ENCODE peak calls at places on chromosome 15, in nine cellular contexts. M, N, P, Y, A, C, G, X and V are unnamed samples.
A peak's percentile ranks its signal among the peaks of the same experiment; 100 is the strongest.

GRCh38 chr15:51681303-51681963 is at the start of gene SCG3:
- DNase-seq in N (peak; percentile 81), P (peak; percentile 81), M (peak; percentile 50), A (peak; percentile 92), C (peak; percentile 84), G (no peak), Y (no peak), X (peak; percentile 65), V (peak; percentile 71)

GRCh38 chr15:101013769-101014223 is 94.6 kb downstream of the LRRK1 start:
- DNase-seq in N (no peak), M (no peak), Y (no peak), X (no peak), P (no peak), G (no peak), A (no peak), C (peak; percentile 44), V (no peak)

GRCh38 chr15:58387130-58387529 is 44.7 kb upstream of the LIPC start:
- DNase-seq in C (no peak), P (no peak), A (no peak), X (peak; percentile 84), M (no peak), G (no peak), N (no peak), Y (peak; percentile 81), V (peak; percentile 51)

GRCh38 chr15:79170256-79170664 is 79.7 kb upstream of the RASGRF1 start:
- DNase-seq in N (peak; percentile 55), C (peak; percentile 20), X (no peak), A (no peak), M (no peak), Y (peak; percentile 47), G (peak; percentile 19), P (no peak), V (peak; percentile 28)

GRCh38 chr15:70559223-70559823 is 204.0 kb downstream of the UACA start:
- DNase-seq in X (peak; percentile 44), N (peak; percentile 57), C (peak; percentile 78), A (no peak), Y (peak; percentile 14), P (no peak), G (peak; percentile 12), M (peak; percentile 54), V (peak; percentile 76)

GRCh38 chr15:59532770-59533379 is 78.7 kb upstream of the GCNT3 start:
- DNase-seq in P (peak; percentile 72), X (peak; percentile 21), M (no peak), G (peak; percentile 79), N (peak; percentile 25), Y (peak; percentile 11), C (no peak), A (peak; percentile 12), V (peak; percentile 60)

GRCh38 chr15:51878446-51879386 is 49.3 kb downstream of the TMOD3 start:
- DNase-seq in Y (peak; percentile 34), N (no peak), G (peak; percentile 84), P (no peak), A (no peak), X (peak; percentile 62), C (no peak), M (no peak), V (peak; percentile 93)

GRCh38 chr15:44662478-44663409 is 718 bp downstream of the SPG11 start:
- DNase-seq in C (peak; percentile 90), Y (peak; percentile 58), G (peak; percentile 76), M (peak; percentile 77), P (peak; percentile 74), A (peak; percentile 45), N (peak; percentile 79), X (peak; percentile 48), V (peak; percentile 74)

GRCh38 chr15:31230630-31231485 is 95.8 kb upstream of the KLF13 start:
- DNase-seq in P (no peak), C (no peak), Y (no peak), M (no peak), N (no peak), A (no peak), X (no peak), G (no peak), V (no peak)

GRCh38 chr15:79064496-79064895 is 26.1 kb downstream of the RASGRF1 start:
- DNase-seq in A (no peak), Y (no peak), X (no peak), N (no peak), M (no peak), C (no peak), G (no peak), P (no peak), V (no peak)

GRCh38 chr15:81894069-81894468 is 151.7 kb downstream of the MEX3B start:
- DNase-seq in A (no peak), P (no peak), N (no peak), M (no peak), X (no peak), G (peak; percentile 50), C (no peak), Y (no peak), V (no peak)

GRCh38 chr15:25797511-25798206 is 65.5 kb downstream of the ATP10A start:
- DNase-seq in C (no peak), N (no peak), G (no peak), Y (no peak), P (no peak), A (no peak), M (no peak), X (peak; percentile 10), V (no peak)

GRCh38 chr15:29936353-29937049 is 114.2 kb upstream of the TJP1 start:
- DNase-seq in G (no peak), N (no peak), P (no peak), M (no peak), A (no peak), Y (no peak), X (peak; percentile 62), C (no peak), V (peak; percentile 84)

GRCh38 chr15:96678386-96678785 is 347.9 kb downstream of the NR2F2 start:
- DNase-seq in Y (no peak), N (no peak), C (no peak), X (no peak), P (no peak), M (no peak), G (no peak), A (no peak), V (no peak)

GRCh38 chr15:72202801-72203506 is 5.4 kb upstream of the GRAMD2A start:
- DNase-seq in X (no peak), Y (no peak), P (no peak), A (no peak), N (no peak), C (peak; percentile 43), G (no peak), M (no peak), V (no peak)

GRCh38 chr15:63035977-63036376 is 6.6 kb upstream of the TPM1 start:
- DNase-seq in X (no peak), P (no peak), M (no peak), C (no peak), N (no peak), Y (no peak), A (no peak), G (no peak), V (no peak)

GRCh38 chr15:43516185-43516584 is 1.2 kb upstream of the MAP1A start:
- DNase-seq in P (no peak), C (no peak), N (peak; percentile 75), Y (peak; percentile 30), A (no peak), M (no peak), G (no peak), X (no peak), V (no peak)

GRCh38 chr15:46892621-46893160 is 824.6 kb upstream of the SEMA6D start:
- DNase-seq in P (peak; percentile 92), G (peak; percentile 24), X (no peak), C (no peak), Y (no peak), A (no peak), M (no peak), N (no peak), V (no peak)

GRCh38 chr15:26866298-26867198 is at the start of gene GABRA5:
- DNase-seq in C (no peak), Y (no peak), X (peak; percentile 20), P (peak; percentile 64), M (no peak), A (peak; percentile 49), N (no peak), G (no peak), V (peak; percentile 35)

GRCh38 chr15:58111718-58112104 is 26.5 kb upstream of the AQP9 start:
- DNase-seq in X (no peak), Y (no peak), A (no peak), M (no peak), P (no peak), N (no peak), G (no peak), C (no peak), V (no peak)

GRCh38 chr15:87916208-87916607 is 340.3 kb downstream of the NTRK3 start:
- DNase-seq in N (no peak), Y (no peak), A (no peak), X (no peak), G (no peak), P (no peak), M (no peak), C (no peak), V (no peak)

GRCh38 chr15:36501063-36501678 is 78.3 kb upstream of the CDIN1 start:
- DNase-seq in N (no peak), G (peak; percentile 90), A (no peak), M (no peak), P (peak; percentile 89), X (peak; percentile 79), C (no peak), Y (peak; percentile 81), V (peak; percentile 83)

GRCh38 chr15:33215941-33216872 is 21.7 kb upstream of the FMN1 start:
- DNase-seq in Y (peak; percentile 41), G (peak; percentile 73), M (no peak), P (peak; percentile 58), C (no peak), A (no peak), N (no peak), X (peak; percentile 24), V (peak; percentile 66)

GRCh38 chr15:41022487-41023090 is 69.3 kb downstream of the CHAC1 start:
- DNase-seq in Y (peak; percentile 71), P (peak; percentile 71), X (peak; percentile 75), A (peak; percentile 14), M (no peak), G (peak; percentile 50), N (no peak), C (no peak), V (peak; percentile 83)

GRCh38 chr15:43105077-43105769 is 615 bp downstream of the UBR1 start:
- DNase-seq in N (no peak), A (no peak), P (no peak), M (no peak), C (peak; percentile 58), Y (no peak), G (peak; percentile 70), X (peak; percentile 5), V (no peak)

GRCh38 chr15:39172380-39173281 is 408.2 kb upstream of the THBS1 start:
- DNase-seq in A (no peak), X (peak; percentile 79), C (no peak), N (no peak), P (peak; percentile 74), M (no peak), G (peak; percentile 8), Y (peak; percentile 63), V (peak; percentile 80)

GRCh38 chr15:72521682-72522081 is 47.6 kb downstream of the ARIH1 start:
- DNase-seq in X (peak; percentile 43), G (no peak), A (no peak), Y (peak; percentile 30), M (no peak), C (no peak), N (no peak), P (peak; percentile 12), V (peak; percentile 81)

GRCh38 chr15:98978153-98978552 is 29.4 kb downstream of the PGPEP1L start:
- DNase-seq in N (no peak), G (no peak), X (no peak), M (no peak), C (no peak), Y (no peak), P (no peak), A (no peak), V (no peak)

GRCh38 chr15:73899197-73900128 is 26.1 kb downstream of the TBC1D21 start:
- DNase-seq in X (peak; percentile 16), P (no peak), N (no peak), C (no peak), Y (no peak), G (no peak), A (no peak), M (no peak), V (peak; percentile 24)